ENCODE peak calls at places on chromosomes 5 and 9, in four cellular contexts. E is fibroblast of mammary gland, U is cardiac muscle cell, S is endothelial cell. H is an unnamed sample.
A peak's percentile ranks its signal among the peaks of the same experiment; 100 is the strongest.

GRCh38 chr5:122351416-122352157 is 39.5 kb downstream of the SNCAIP start:
- DNase-seq in S (no peak), U (no peak), E (peak; percentile 74), H (peak; percentile 6)

GRCh38 chr5:112787896-112788295 is 50.2 kb downstream of the APC start:
- DNase-seq in E (no peak), S (no peak), U (no peak), H (peak; percentile 17)

GRCh38 chr9:127522727-127523126 is 71.4 kb downstream of the LRSAM1 start:
- DNase-seq in E (peak; percentile 37), S (no peak), U (no peak), H (peak; percentile 48)

GRCh38 chr9:114168281-114169028 is 13.1 kb downstream of the COL27A1 start:
- DNase-seq in U (no peak), E (no peak), S (no peak), H (no peak)

GRCh38 chr9:86405926-86406325 is 51.7 kb upstream of the TUT7 start:
- DNase-seq in E (peak; percentile 98), S (no peak), U (no peak), H (peak; percentile 73)

GRCh38 chr5:151284392-151284967 is 19.1 kb downstream of the SLC36A3 start:
- DNase-seq in E (no peak), S (peak; percentile 18), U (no peak), H (no peak)

GRCh38 chr5:180097163-180097894 is 25.8 kb upstream of the RNF130 start:
- DNase-seq in E (no peak), U (no peak), S (no peak), H (no peak)

GRCh38 chr9:125522328-125522725 is 184.7 kb downstream of the MAPKAP1 start:
- DNase-seq in S (no peak), E (peak; percentile 82), U (no peak), H (no peak)

GRCh38 chr9:111179577-111179976 is 141.3 kb upstream of the LPAR1 start:
- DNase-seq in U (no peak), E (peak; percentile 21), S (no peak), H (no peak)

GRCh38 chr5:37787742-37788141 is 52.1 kb downstream of the GDNF start:
- DNase-seq in S (no peak), E (peak; percentile 68), U (no peak), H (no peak)

GRCh38 chr5:39775458-39776365 is 350.9 kb upstream of the DAB2 start:
- DNase-seq in E (peak; percentile 86), S (no peak), U (no peak), H (no peak)

GRCh38 chr5:64489857-64490256 is 16.0 kb upstream of the RGS7BP start:
- DNase-seq in E (no peak), U (no peak), S (no peak), H (no peak)

GRCh38 chr5:125536582-125536981 is 790.1 kb upstream of the ZNF608 start:
- DNase-seq in S (no peak), U (no peak), E (peak; percentile 40), H (peak; percentile 15)

H was measured in osteoblast.